ENCODE peak calls at places on chromosomes 5 and 9, in four cellular contexts. H is prostate gland, A is spleen, P is stomach. Z is an unnamed sample.

GRCh38 chr9:125446581-125447094 is 185.0 kb downstream of the GAPVD1 start:
- DNase-seq in A (no peak), H (no peak), P (no peak), Z (no peak)

GRCh38 chr9:135848341-135849047 is 58.9 kb downstream of the CAMSAP1 start:
- DNase-seq in A (no peak), H (no peak), P (no peak), Z (no peak)

GRCh38 chr5:54517512-54518145 is at the start of gene SNX18:
- DNase-seq in P (peak), H (peak), A (peak), Z (peak)

GRCh38 chr9:95409650-95410426 is 92.3 kb upstream of the FANCC start:
- DNase-seq in H (no peak), A (no peak), P (no peak), Z (no peak)

GRCh38 chr5:53091304-53091703 is 18.3 kb downstream of the MOCS2 start:
- DNase-seq in H (no peak), A (no peak), P (no peak), Z (no peak)

GRCh38 chr5:162886717-162887116 is 550.7 kb upstream of the CCNG1 start:
- DNase-seq in P (no peak), H (no peak), A (no peak), Z (no peak)

GRCh38 chr5:163978897-163979296 is 473.5 kb downstream of the MAT2B start:
- DNase-seq in H (no peak), P (no peak), A (peak), Z (no peak)

GRCh38 chr5:60668715-60669304 is 31.2 kb downstream of the DEPDC1B start:
- DNase-seq in P (no peak), H (no peak), A (no peak), Z (no peak)

GRCh38 chr5:79845448-79846197 is 145.4 kb downstream of the MTX3 start:
- DNase-seq in H (no peak), P (no peak), A (no peak), Z (no peak)

GRCh38 chr5:167375125-167375524 is 916.3 kb upstream of the WWC1 start:
- DNase-seq in P (no peak), H (no peak), A (peak), Z (no peak)
- TF ChIP-seq POLR2AphosphoS5 in P (no peak), H (no peak), A (no peak), Z (no peak)

GRCh38 chr9:36150529-36151305 is 14.2 kb downstream of the GLIPR2 start:
- DNase-seq in P (no peak), H (no peak), A (no peak), Z (no peak)
- TF ChIP-seq POLR2A in P (no peak), H (no peak), A (no peak), Z (no peak)

DNA sequence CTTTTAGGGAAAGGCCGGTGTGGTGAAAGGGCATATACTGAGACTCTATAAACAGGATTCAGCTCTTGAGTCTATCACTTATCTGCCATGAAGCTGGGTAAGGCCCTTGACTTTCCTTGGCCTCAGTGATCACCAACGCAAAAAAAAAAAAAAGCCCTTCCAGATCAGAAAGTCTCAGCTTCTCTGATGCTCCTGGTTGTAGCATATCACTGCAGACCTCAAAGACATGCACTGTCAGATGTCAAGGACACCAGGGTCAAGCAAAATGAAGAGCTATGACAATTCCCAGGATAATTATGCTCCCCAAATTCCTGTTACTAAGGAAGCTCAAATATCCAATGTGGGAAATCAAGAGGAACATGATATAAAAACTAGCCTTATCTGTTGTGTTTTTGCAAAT is 68.3 kb upstream of the IFNE start:
- DNase-seq in H (no peak), P (no peak), A (no peak), Z (no peak)
- TF ChIP-seq POLR2AphosphoS5 in H (no peak), P (no peak), A (no peak), Z (no peak)

DNA sequence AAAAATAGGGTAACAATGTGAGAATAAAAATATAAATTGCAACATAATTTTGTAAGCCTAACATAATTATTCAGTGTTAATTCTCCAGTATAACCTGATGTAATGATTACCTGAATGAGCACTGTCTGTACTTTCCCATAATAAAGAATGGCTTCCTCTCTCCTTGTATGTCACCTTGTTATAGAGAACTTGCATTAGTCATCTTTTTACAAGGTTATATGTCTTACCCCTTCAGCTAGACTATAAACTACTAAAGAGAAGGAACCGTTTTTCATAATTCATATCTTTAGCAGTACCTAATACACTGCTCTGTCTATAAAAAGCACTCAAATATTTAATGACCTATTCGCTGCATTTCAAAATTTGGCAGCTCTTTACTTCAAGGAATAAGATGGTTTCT is 19.8 kb downstream of the STRBP start:
- DNase-seq in P (no peak), H (no peak), A (no peak), Z (no peak)
- TF ChIP-seq POLR2A in P (no peak), H (no peak), A (no peak), Z (no peak)

DNA sequence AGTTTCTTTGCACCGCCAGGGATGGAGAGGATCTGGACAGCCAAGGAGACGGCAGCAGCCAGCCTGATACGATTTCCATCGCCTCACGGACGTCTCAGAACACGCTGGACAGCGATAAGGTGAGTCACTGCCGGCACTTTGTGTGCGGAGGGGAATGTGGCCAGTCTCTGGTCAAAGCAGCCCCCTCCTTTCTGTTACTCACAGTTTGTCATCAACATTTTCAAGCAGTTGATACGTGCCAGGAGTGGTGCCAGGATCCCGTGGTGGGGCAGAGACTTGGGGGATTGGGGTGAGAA is 175.1 kb upstream of the OTULINL start:
- DNase-seq in H (no peak), A (no peak), P (no peak), Z (no peak)
- TF ChIP-seq POLR2AphosphoS5 in H (no peak), A (no peak), P (no peak), Z (no peak)